ENCODE peak calls at places on chromosomes 4 and X, in five cellular contexts. K is activated naive CD4-positive, alpha-beta T cell treated with anti-CD3 and anti-CD28 coated beads, Interleukin-2, amount 50 U/mL, for 72 hours; J is heart right ventricle; Y is HTR-8/SVneo; A is NCI-H2081. O is an unnamed sample.

GRCh38 chrX:2502668-2503519 is 2.1 kb upstream of the DHRSX start:
- DNase-seq in K (no peak), J (no peak), Y (no peak), A (no peak), O (no peak)

GRCh38 chr4:86223472-86223871 is 136.4 kb downstream of the MAPK10 start:
- DNase-seq in K (no peak), J (no peak), Y (no peak), A (no peak), O (peak; percentile 19)

GRCh38 chr4:135240796-135241195 is 1039.2 kb upstream of the PABPC4L start:
- DNase-seq in K (no peak), J (no peak), Y (no peak), A (no peak), O (no peak)

GRCh38 chr4:40621592-40622512 is 7.8 kb downstream of the RBM47 start:
- DNase-seq in K (peak; percentile 31), J (peak; percentile 54), Y (peak; percentile 75), A (peak; percentile 2), O (peak; percentile 93)

GRCh38 chr4:38574559-38575333 is 89.3 kb upstream of the KLF3 start:
- DNase-seq in K (no peak), J (no peak), Y (no peak), A (no peak), O (no peak)

GRCh38 chr4:152997771-152998487 is 61.8 kb downstream of the FHDC1 start:
- DNase-seq in K (no peak), J (no peak), Y (no peak), A (no peak), O (peak; percentile 99)

GRCh38 chr4:120481711-120482110 is 415.1 kb upstream of the MAD2L1 start:
- DNase-seq in K (no peak), J (no peak), Y (no peak), A (no peak), O (no peak)

GRCh38 chr4:147833254-147833653 is 101.4 kb downstream of the ARHGAP10 start:
- DNase-seq in K (no peak), J (no peak), Y (no peak), A (no peak), O (peak; percentile 54)

GRCh38 chrX:134999469-134999868 is 8.7 kb downstream of the SMIM10 start:
- DNase-seq in K (no peak), J (no peak), Y (no peak), A (no peak), O (peak; percentile 19)

GRCh38 chr4:77538574-77539157 is 67.0 kb upstream of the CXCL13 start:
- DNase-seq in K (peak; percentile 34), J (no peak), Y (no peak), A (no peak), O (peak; percentile 71)

GRCh38 chr4:54929459-54929858 is 195.9 kb downstream of the KDR start:
- DNase-seq in K (no peak), J (peak; percentile 58), Y (no peak), A (no peak), O (no peak)

GRCh38 chr4:92232566-92232965 is 71.2 kb upstream of the GRID2 start:
- DNase-seq in K (no peak), J (no peak), Y (no peak), A (no peak), O (peak; percentile 51)

GRCh38 chr4:41361831-41362646 is 105.3 kb downstream of the UCHL1 start:
- DNase-seq in K (no peak), J (no peak), Y (no peak), A (peak; percentile 11), O (no peak)

GRCh38 chr4:84496356-84497219 is 2.5 kb downstream of the NKX6-1 start:
- DNase-seq in K (no peak), J (no peak), Y (no peak), A (no peak), O (no peak)

GRCh38 chr4:34953145-34953799 is 1291.0 kb downstream of the ARAP2 start:
- DNase-seq in K (no peak), J (no peak), Y (no peak), A (no peak), O (no peak)

GRCh38 chrX:111470681-111471403 is 40.6 kb upstream of the SERTM2 start:
- DNase-seq in K (no peak), J (no peak), Y (no peak), A (no peak), O (no peak)

GRCh38 chrX:26262121-26262523 is 46.2 kb downstream of the MAGEB5 start:
- DNase-seq in K (no peak), J (peak; percentile 5), Y (peak; percentile 4), A (no peak), O (peak; percentile 85)

GRCh38 chr4:123777297-123777859 is 380.8 kb downstream of the SPRY1 start:
- DNase-seq in K (no peak), J (peak; percentile 61), Y (no peak), A (no peak), O (no peak)

GRCh38 chr4:7382634-7383014 is 52.1 kb downstream of the PSAPL1 start:
- DNase-seq in K (no peak), J (no peak), Y (no peak), A (no peak), O (no peak)

GRCh38 chr4:145218251-145218650 is 37.9 kb upstream of the OTUD4 start:
- DNase-seq in K (no peak), J (peak; percentile 9), Y (no peak), A (no peak), O (no peak)

GRCh38 chr4:154506253-154506652 is 14.7 kb upstream of the DCHS2 start:
- DNase-seq in K (no peak), J (no peak), Y (peak; percentile 11), A (peak; percentile 27), O (peak; percentile 33)

GRCh38 chr4:142353149-142353738 is 492.9 kb downstream of the INPP4B start:
- DNase-seq in K (no peak), J (peak; percentile 26), Y (peak; percentile 10), A (no peak), O (peak; percentile 59)

GRCh38 chr4:108224628-108225053 is 55.9 kb upstream of the LEF1 start:
- DNase-seq in K (no peak), J (peak; percentile 9), Y (no peak), A (no peak), O (no peak)

GRCh38 chr4:133208694-133209285 is 59.7 kb downstream of the PCDH10 start:
- DNase-seq in K (no peak), J (no peak), Y (no peak), A (no peak), O (no peak)

GRCh38 chr4:148539387-148539786 is 97.2 kb upstream of the NR3C2 start:
- DNase-seq in K (no peak), J (no peak), Y (no peak), A (no peak), O (no peak)

GRCh38 chrX:107704181-107704580 is 71.4 kb downstream of the TSC22D3 start:
- DNase-seq in K (no peak), J (no peak), Y (no peak), A (no peak), O (no peak)

GRCh38 chr4:53963786-53964185 is 100.6 kb downstream of the CHIC2 start:
- DNase-seq in K (no peak), J (no peak), Y (no peak), A (peak; percentile 72), O (no peak)

GRCh38 chrX:136711147-136711546 is 63.2 kb downstream of the CD40LG start:
- DNase-seq in K (no peak), J (peak; percentile 15), Y (peak; percentile 5), A (no peak), O (peak; percentile 42)

GRCh38 chrX:71177327-71177726 is 32.7 kb downstream of the NLGN3 start:
- DNase-seq in K (no peak), J (no peak), Y (no peak), A (no peak), O (no peak)

GRCh38 chr4:2178986-2179385 is 62.9 kb downstream of the HAUS3 start:
- DNase-seq in K (no peak), J (no peak), Y (no peak), A (no peak), O (no peak)

GRCh38 chr4:47531241-47531953 is 46.3 kb downstream of the ATP10D start:
- DNase-seq in K (peak; percentile 21), J (peak; percentile 8), Y (peak; percentile 30), A (no peak), O (peak; percentile 94)

GRCh38 chrX:150762258-150762867 is 69.2 kb downstream of the MTMR1 start:
- DNase-seq in K (no peak), J (no peak), Y (no peak), A (no peak), O (no peak)

GRCh38 chr4:169968999-169969398 is 57.2 kb downstream of the MFAP3L start:
- DNase-seq in K (no peak), J (no peak), Y (no peak), A (no peak), O (peak; percentile 44)

GRCh38 chrX:53711446-53711845 is 24.9 kb upstream of the HUWE1 start:
- DNase-seq in K (no peak), J (no peak), Y (no peak), A (no peak), O (peak; percentile 65)

O was measured in mammary epithelial cell.